ENCODE peak calls at places on chromosomes 12 and 14, in five cellular contexts. One of them, this sample, is unnamed.

GRCh38 chr14:63283501-63284248 is 35.1 kb downstream of the GPHB5 start:
- DNase-seq in cardiac muscle cell: peak
- DNase-seq in GM12865: peak
- DNase-seq in tibial artery: no peak
- DNase-seq in body of pancreas: no peak
- DNase-seq in this sample: no peak

GRCh38 chr14:33754264-33754663 is 196.6 kb downstream of the EGLN3 start:
- DNase-seq in cardiac muscle cell: no peak
- DNase-seq in GM12865: no peak
- DNase-seq in tibial artery: no peak
- DNase-seq in body of pancreas: no peak
- DNase-seq in this sample: no peak

GRCh38 chr14:96592591-96593388 is 90.6 kb downstream of the PAPOLA start:
- DNase-seq in cardiac muscle cell: peak
- DNase-seq in GM12865: peak
- DNase-seq in tibial artery: no peak
- DNase-seq in body of pancreas: peak
- DNase-seq in this sample: peak

GRCh38 chr12:5511644-5512584 is 80.0 kb downstream of the NTF3 start:
- DNase-seq in cardiac muscle cell: peak
- DNase-seq in GM12865: peak
- DNase-seq in tibial artery: no peak
- DNase-seq in body of pancreas: no peak
- DNase-seq in this sample: peak

GRCh38 chr12:2194060-2194459 is 141.3 kb downstream of the CACNA1C start:
- DNase-seq in cardiac muscle cell: no peak
- DNase-seq in GM12865: no peak
- DNase-seq in tibial artery: no peak
- DNase-seq in body of pancreas: no peak
- DNase-seq in this sample: no peak

GRCh38 chr12:121578230-121579189 is 2.3 kb downstream of the KDM2B start:
- DNase-seq in cardiac muscle cell: peak
- DNase-seq in GM12865: no peak
- DNase-seq in tibial artery: no peak
- DNase-seq in body of pancreas: peak
- DNase-seq in this sample: no peak

GRCh38 chr14:89400529-89400928 is 16.5 kb downstream of the FOXN3 start:
- DNase-seq in cardiac muscle cell: no peak
- DNase-seq in GM12865: no peak
- DNase-seq in tibial artery: no peak
- DNase-seq in body of pancreas: no peak
- DNase-seq in this sample: no peak

GRCh38 chr12:124772467-124773170 is 91.0 kb downstream of the SCARB1 start:
- DNase-seq in cardiac muscle cell: no peak
- DNase-seq in GM12865: no peak
- DNase-seq in tibial artery: no peak
- DNase-seq in body of pancreas: no peak
- DNase-seq in this sample: no peak

GRCh38 chr12:50353404-50353803 is 43.0 kb downstream of the FAM186A start:
- DNase-seq in cardiac muscle cell: no peak
- DNase-seq in GM12865: no peak
- DNase-seq in tibial artery: no peak
- DNase-seq in body of pancreas: no peak
- DNase-seq in this sample: no peak

GRCh38 chr12:57552306-57552651 is 2.4 kb downstream of the KIF5A start:
- DNase-seq in cardiac muscle cell: no peak
- DNase-seq in GM12865: no peak
- DNase-seq in tibial artery: no peak
- DNase-seq in body of pancreas: no peak
- DNase-seq in this sample: no peak

GRCh38 chr12:53328043-53328435 is 6.6 kb upstream of the AAAS start:
- DNase-seq in cardiac muscle cell: no peak
- DNase-seq in GM12865: no peak
- DNase-seq in tibial artery: no peak
- DNase-seq in body of pancreas: no peak
- DNase-seq in this sample: no peak

GRCh38 chr14:62706217-62706616 is 339.0 kb downstream of the KCNH5 start:
- DNase-seq in cardiac muscle cell: no peak
- DNase-seq in GM12865: no peak
- DNase-seq in tibial artery: no peak
- DNase-seq in body of pancreas: no peak
- DNase-seq in this sample: no peak

GRCh38 chr12:103529306-103529705 is 33.5 kb upstream of the C12orf42 start:
- DNase-seq in cardiac muscle cell: no peak
- DNase-seq in GM12865: no peak
- DNase-seq in tibial artery: no peak
- DNase-seq in body of pancreas: no peak
- DNase-seq in this sample: no peak

GRCh38 chr14:104865631-104866441 is 768 bp downstream of the CEP170B start:
- DNase-seq in cardiac muscle cell: peak
- DNase-seq in GM12865: no peak
- DNase-seq in tibial artery: peak
- DNase-seq in body of pancreas: peak
- DNase-seq in this sample: peak

GRCh38 chr14:61460853-61461611 is 139.7 kb downstream of the PRKCH start:
- DNase-seq in cardiac muscle cell: peak
- DNase-seq in GM12865: no peak
- DNase-seq in tibial artery: no peak
- DNase-seq in body of pancreas: peak
- DNase-seq in this sample: no peak

GRCh38 chr12:56188786-56189335 is 422 bp downstream of the SMARCC2 start:
- DNase-seq in cardiac muscle cell: peak
- DNase-seq in GM12865: peak
- DNase-seq in tibial artery: no peak
- DNase-seq in body of pancreas: no peak
- DNase-seq in this sample: peak

GRCh38 chr14:81018714-81019512 is 63.5 kb downstream of the TSHR start:
- DNase-seq in cardiac muscle cell: no peak
- DNase-seq in GM12865: no peak
- DNase-seq in tibial artery: no peak
- DNase-seq in body of pancreas: no peak
- DNase-seq in this sample: no peak

GRCh38 chr14:95062946-95063345 is 94.4 kb downstream of the DICER1 start:
- DNase-seq in cardiac muscle cell: no peak
- DNase-seq in GM12865: no peak
- DNase-seq in tibial artery: no peak
- DNase-seq in body of pancreas: no peak
- DNase-seq in this sample: no peak

GRCh38 chr12:21946983-21947382 is 5.8 kb upstream of the ABCC9 start:
- DNase-seq in cardiac muscle cell: no peak
- DNase-seq in GM12865: no peak
- DNase-seq in tibial artery: no peak
- DNase-seq in body of pancreas: no peak
- DNase-seq in this sample: no peak

GRCh38 chr12:68240975-68241374 is 12.4 kb downstream of the IL22 start:
- DNase-seq in cardiac muscle cell: no peak
- DNase-seq in GM12865: peak
- DNase-seq in tibial artery: peak
- DNase-seq in body of pancreas: no peak
- DNase-seq in this sample: peak

GRCh38 chr12:89414851-89415250 is 62.5 kb upstream of the DUSP6 start:
- DNase-seq in cardiac muscle cell: no peak
- DNase-seq in GM12865: no peak
- DNase-seq in tibial artery: no peak
- DNase-seq in body of pancreas: no peak
- DNase-seq in this sample: no peak

GRCh38 chr14:71765505-71765904 is 166.7 kb upstream of the RGS6 start:
- DNase-seq in cardiac muscle cell: no peak
- DNase-seq in GM12865: no peak
- DNase-seq in tibial artery: no peak
- DNase-seq in body of pancreas: no peak
- DNase-seq in this sample: no peak

GRCh38 chr12:111413442-111414086 is 7.8 kb downstream of the SH2B3 start:
- DNase-seq in cardiac muscle cell: no peak
- DNase-seq in GM12865: no peak
- DNase-seq in tibial artery: no peak
- DNase-seq in body of pancreas: no peak
- DNase-seq in this sample: no peak

GRCh38 chr12:66194122-66194521 is 5.1 kb downstream of the IRAK3 start:
- DNase-seq in cardiac muscle cell: no peak
- DNase-seq in GM12865: no peak
- DNase-seq in tibial artery: no peak
- DNase-seq in body of pancreas: no peak
- DNase-seq in this sample: no peak

GRCh38 chr12:66189476-66189823 is 436 bp downstream of the IRAK3 start:
- DNase-seq in cardiac muscle cell: no peak
- DNase-seq in GM12865: no peak
- DNase-seq in tibial artery: no peak
- DNase-seq in body of pancreas: no peak
- DNase-seq in this sample: peak

GRCh38 chr12:66190519-66191406 is 1.7 kb downstream of the IRAK3 start:
- DNase-seq in cardiac muscle cell: no peak
- DNase-seq in GM12865: no peak
- DNase-seq in tibial artery: no peak
- DNase-seq in body of pancreas: no peak
- DNase-seq in this sample: no peak

GRCh38 chr12:66188584-66189475 is at the start of gene IRAK3:
- DNase-seq in cardiac muscle cell: peak
- DNase-seq in GM12865: peak
- DNase-seq in tibial artery: peak
- DNase-seq in body of pancreas: peak
- DNase-seq in this sample: peak

DNA sequence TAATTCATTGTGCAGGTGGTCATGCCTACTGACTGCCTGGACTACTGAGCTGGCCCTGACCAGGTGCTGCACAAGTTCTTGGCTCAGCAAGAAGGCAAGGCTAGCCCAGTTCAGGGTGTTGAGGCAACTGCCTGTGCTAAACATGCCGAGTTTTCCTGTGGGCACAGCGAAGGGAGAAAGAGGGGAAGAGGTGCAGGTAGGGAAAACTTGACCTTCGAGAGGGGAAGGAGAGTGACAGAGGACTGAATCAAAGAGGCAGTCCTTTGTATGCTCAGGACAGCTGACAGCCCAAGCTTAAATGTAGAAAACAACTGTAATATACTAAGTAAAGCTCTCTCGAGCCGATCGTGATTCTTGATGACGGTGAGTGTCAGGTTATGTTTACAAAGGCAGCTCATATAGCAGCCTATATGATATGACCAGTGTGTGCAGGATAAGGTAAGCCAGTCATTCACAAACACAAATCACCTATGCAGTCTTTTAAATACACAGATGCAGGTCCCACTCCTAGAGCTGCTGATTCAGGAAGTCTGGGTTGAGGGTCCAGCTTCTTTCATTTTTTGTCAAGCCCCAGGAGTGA is 2.6 kb downstream of the IRAK3 start:
- DNase-seq in cardiac muscle cell: no peak
- DNase-seq in GM12865: no peak
- DNase-seq in tibial artery: no peak
- DNase-seq in body of pancreas: no peak
- DNase-seq in this sample: no peak
- H3K4me3 ChIP-seq in cardiac muscle cell: no peak
- H3K4me3 ChIP-seq in GM12865: no peak
- H3K4me3 ChIP-seq in tibial artery: no peak
- H3K4me3 ChIP-seq in body of pancreas: no peak
- H3K4me3 ChIP-seq in this sample: no peak

GRCh38 chr14:91060472-91061308 is at the start of gene RPS6KA5:
- DNase-seq in cardiac muscle cell: peak
- DNase-seq in GM12865: peak
- DNase-seq in tibial artery: peak
- DNase-seq in body of pancreas: peak
- DNase-seq in this sample: peak
- TF ChIP-seq CTCF in cardiac muscle cell: no peak
- TF ChIP-seq CTCF in GM12865: no peak
- TF ChIP-seq CTCF in tibial artery: peak
- TF ChIP-seq CTCF in body of pancreas: peak
- TF ChIP-seq CTCF in this sample: no peak

DNA sequence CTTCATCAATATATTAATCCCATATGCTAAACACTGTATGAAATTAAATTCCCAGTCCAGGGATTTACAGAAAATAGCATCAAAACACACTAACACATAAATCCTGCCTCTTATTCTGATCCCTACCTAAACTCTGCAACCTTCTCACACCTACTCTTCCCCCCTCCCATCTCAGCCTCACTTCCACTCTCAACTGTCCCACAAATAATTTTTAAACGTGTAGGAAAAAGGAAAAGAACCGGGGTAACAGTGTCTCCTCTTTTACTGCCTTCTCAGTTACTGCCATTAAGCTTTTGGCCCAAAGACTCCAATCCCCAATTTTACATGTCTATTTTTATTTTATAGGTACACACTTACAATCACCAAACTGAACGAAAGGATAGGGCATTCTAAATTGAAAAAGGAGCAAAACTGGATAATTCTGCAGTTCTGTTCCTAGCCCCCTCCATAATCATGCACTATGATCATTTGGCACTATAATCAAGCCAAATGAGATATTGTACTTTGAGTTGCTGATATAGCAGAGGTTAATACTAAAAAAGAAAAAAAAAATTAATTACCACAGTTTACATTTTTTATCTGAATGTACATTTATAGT is 2.9 kb downstream of the DUSP16 start:
- DNase-seq in cardiac muscle cell: no peak
- DNase-seq in GM12865: no peak
- DNase-seq in tibial artery: no peak
- DNase-seq in body of pancreas: no peak
- DNase-seq in this sample: no peak
- H3K4me3 ChIP-seq in cardiac muscle cell: peak
- H3K4me3 ChIP-seq in GM12865: peak
- H3K4me3 ChIP-seq in tibial artery: no peak
- H3K4me3 ChIP-seq in body of pancreas: peak
- H3K4me3 ChIP-seq in this sample: no peak

GRCh38 chr12:127567531-127567930 is 699.4 kb upstream of the TMEM132C start:
- DNase-seq in cardiac muscle cell: no peak
- DNase-seq in GM12865: no peak
- DNase-seq in tibial artery: no peak
- DNase-seq in body of pancreas: no peak
- DNase-seq in this sample: no peak
- TF ChIP-seq CTCF in cardiac muscle cell: no peak
- TF ChIP-seq CTCF in GM12865: no peak
- TF ChIP-seq CTCF in tibial artery: no peak
- TF ChIP-seq CTCF in body of pancreas: no peak
- TF ChIP-seq CTCF in this sample: no peak